ENCODE peak calls at places on chromosomes 16 and 17, in ten cellular contexts. R is COR-L47; W is SHP77; V is activated naive CD4-positive, alpha-beta T cell treated with Interleukin-2 at 50 U/mL for 16 hours; Q is GM23338; L is smooth muscle cell of the brain vasculature; H is stimulated activated CD4-positive, alpha-beta T cell treated with anti-CD3 and anti-CD28 coated beads, Interleukin-4, amount 100 ng/mL, for 24 hours; Y is HAP-1; M is HFFc6; U is HFF-Myc. Z is an unnamed sample.

GRCh38 chr16:76577003-76577402 is 299.8 kb downstream of the CNTNAP4 start:
- DNase-seq in Q (no peak), R (no peak), H (no peak), Y (no peak), U (no peak), W (peak), M (no peak), L (no peak), V (no peak), Z (no peak)

GRCh38 chr17:412211-413015 is 59.8 kb upstream of the RPH3AL start:
- DNase-seq in W (peak), L (peak), H (peak), V (peak), M (peak), Q (peak), U (peak), Y (peak), R (no peak), Z (peak)

GRCh38 chr17:71937914-71938313 is 182.9 kb upstream of the SOX9 start:
- DNase-seq in W (no peak), L (no peak), U (no peak), V (no peak), R (no peak), Q (no peak), H (no peak), Y (no peak), M (no peak), Z (no peak)

GRCh38 chr17:46986401-46986800 is 7.3 kb upstream of the RPRML start:
- DNase-seq in V (no peak), U (no peak), L (no peak), Y (no peak), Q (no peak), M (no peak), W (no peak), H (no peak), R (no peak), Z (no peak)

GRCh38 chr17:32281011-32281451 is 15.4 kb downstream of the RHBDL3 start:
- DNase-seq in W (peak), U (no peak), Q (peak), L (no peak), V (no peak), H (no peak), Y (no peak), M (no peak), R (peak), Z (no peak)

GRCh38 chr16:56193951-56194726 is 2.9 kb downstream of the GNAO1 start:
- DNase-seq in U (no peak), Y (peak), M (peak), L (peak), H (peak), V (peak), Q (peak), W (peak), R (peak), Z (peak)

GRCh38 chr17:82772026-82772425 is 20.2 kb downstream of the TBCD start:
- DNase-seq in Y (no peak), H (no peak), L (no peak), V (no peak), U (no peak), R (no peak), Q (no peak), M (peak), W (no peak), Z (peak)

GRCh38 chr16:19923396-19923795 is 38.7 kb upstream of the GPRC5B start:
- DNase-seq in R (no peak), M (no peak), V (no peak), H (no peak), U (no peak), W (no peak), Y (no peak), L (no peak), Q (no peak), Z (no peak)

GRCh38 chr16:70715113-70715711 is 29.4 kb upstream of the MTSS2 start:
- DNase-seq in L (peak), U (peak), R (no peak), W (peak), V (no peak), H (no peak), Q (no peak), M (peak), Y (no peak), Z (peak)

GRCh38 chr16:51382940-51383339 is 231.9 kb upstream of the SALL1 start:
- DNase-seq in L (no peak), R (no peak), M (no peak), U (no peak), Y (no peak), Q (no peak), V (no peak), H (no peak), W (no peak), Z (no peak)

GRCh38 chr17:50547736-50548083 is 736 bp downstream of the SPATA20 start:
- DNase-seq in Q (no peak), L (no peak), M (no peak), W (no peak), Y (no peak), H (no peak), V (no peak), R (no peak), U (no peak), Z (no peak)

GRCh38 chr17:81539571-81539900 is 11.4 kb downstream of the FSCN2 start:
- DNase-seq in H (no peak), U (no peak), L (no peak), M (no peak), Q (no peak), R (no peak), Y (no peak), V (no peak), W (no peak), Z (no peak)

GRCh38 chr16:23119570-23119969 is 29.7 kb downstream of the USP31 start:
- DNase-seq in U (peak), V (no peak), W (no peak), H (no peak), R (no peak), M (peak), L (no peak), Q (no peak), Y (no peak), Z (peak)

GRCh38 chr16:87584271-87584670 is 18.0 kb upstream of the JPH3 start:
- DNase-seq in M (peak), R (no peak), H (no peak), Y (no peak), Q (no peak), L (no peak), V (no peak), U (no peak), W (no peak), Z (no peak)

GRCh38 chr16:56478228-56479049 is 27.1 kb downstream of the OGFOD1 start:
- DNase-seq in Y (no peak), R (no peak), L (no peak), M (no peak), H (no peak), V (no peak), W (no peak), U (no peak), Q (no peak), Z (no peak)

GRCh38 chr16:79466111-79466510 is 134.4 kb downstream of the MAF start:
- DNase-seq in H (no peak), V (no peak), Y (no peak), M (no peak), U (no peak), L (no peak), R (no peak), W (no peak), Q (no peak), Z (peak)

GRCh38 chr16:56317998-56318912 is 107.1 kb downstream of the AMFR start:
- DNase-seq in Q (peak), M (peak), R (peak), W (peak), V (peak), H (peak), U (peak), L (peak), Y (peak), Z (peak)

GRCh38 chr16:69143116-69143515 is 10.7 kb downstream of the UTP4 start:
- DNase-seq in H (no peak), V (no peak), L (no peak), Q (no peak), M (no peak), U (no peak), R (no peak), Y (no peak), W (no peak), Z (no peak)

GRCh38 chr17:75102385-75102821 is 7.4 kb upstream of the ARMC7 start:
- DNase-seq in L (no peak), W (no peak), R (no peak), Y (peak), V (no peak), H (no peak), M (no peak), Q (peak), U (no peak), Z (no peak)

GRCh38 chr17:76720211-76720610 is 6.2 kb downstream of the JMJD6 start:
- DNase-seq in M (no peak), Y (no peak), R (no peak), L (no peak), Q (no peak), H (no peak), V (no peak), U (no peak), W (no peak), Z (no peak)

GRCh38 chr16:7967986-7968509 is 622.3 kb downstream of the TMEM114 start:
- DNase-seq in Y (no peak), W (no peak), M (no peak), Q (no peak), R (no peak), H (no peak), V (no peak), L (no peak), U (no peak), Z (no peak)

GRCh38 chr16:28623172-28623711 is 13.4 kb upstream of the SULT1A1 start:
- DNase-seq in M (no peak), H (peak), U (no peak), Q (peak), L (no peak), R (peak), V (peak), Y (peak), W (peak), Z (peak)

GRCh38 chr17:13503526-13503925 is 98.2 kb downstream of the HS3ST3A1 start:
- DNase-seq in V (no peak), M (no peak), W (no peak), L (no peak), R (no peak), H (no peak), U (no peak), Q (no peak), Y (no peak), Z (no peak)

GRCh38 chr17:82836823-82837357 is 2.9 kb downstream of the ZNF750 start:
- DNase-seq in W (no peak), U (no peak), Y (no peak), R (peak), M (no peak), V (no peak), Q (peak), L (no peak), H (no peak), Z (no peak)

Z was measured in RWPE1.